ENCODE peak calls at places on chromosome X, in six cellular contexts. S, H, T, L, F and E are unnamed samples. For H3K4me1, the result is how much of the 10 kb centered on the place peaks cover.

GRCh38 chrX:53317365-53318069 is 36.1 kb upstream of the IQSEC2 start:
- DNase-seq in S (peak), L (peak), T (peak), H (no peak), F (peak), E (no peak)

GRCh38 chrX:16484338-16484737 is 165.6 kb upstream of the S100G start:
- DNase-seq in S (no peak), F (no peak), L (no peak), T (no peak), H (peak), E (peak)

GRCh38 chrX:17706676-17707075 is 30.6 kb upstream of the SCML1 start:
- DNase-seq in L (no peak), F (no peak), H (no peak), T (no peak), S (peak), E (no peak)

GRCh38 chrX:10022580-10023245 is 55.6 kb downstream of the CLDN34 start:
- DNase-seq in T (no peak), F (no peak), L (no peak), H (no peak), S (peak), E (no peak)

GRCh38 chrX:124194209-124194608 is 138.3 kb upstream of the TEX13D start:
- DNase-seq in F (no peak), H (no peak), T (no peak), S (no peak), L (no peak), E (no peak)

GRCh38 chrX:8323356-8323755 is 141.3 kb upstream of the VCX3B start:
- DNase-seq in H (no peak), F (peak), S (no peak), T (no peak), L (peak), E (no peak)

GRCh38 chrX:71244359-71245128 is 9.4 kb downstream of the ZMYM3 start:
- DNase-seq in L (no peak), T (no peak), S (no peak), H (no peak), F (no peak), E (no peak)

GRCh38 chrX:124256981-124257380 is 75.5 kb upstream of the TEX13D start:
- DNase-seq in H (no peak), S (no peak), T (no peak), L (no peak), F (no peak), E (no peak)

GRCh38 chrX:150635952-150636351 is 57.2 kb upstream of the MTMR1 start:
- DNase-seq in T (no peak), H (no peak), F (no peak), L (no peak), S (peak), E (peak)

GRCh38 chrX:49838374-49838773 is 9.3 kb downstream of the PAGE4 start:
- DNase-seq in S (peak), L (peak), T (peak), F (peak), H (peak), E (peak)

GRCh38 chrX:129622757-129623301 is 31.9 kb downstream of the APLN start:
- DNase-seq in L (peak), S (no peak), H (no peak), F (no peak), T (no peak), E (no peak)

GRCh38 chrX:37746268-37746931 is 33.5 kb upstream of the CYBB start:
- DNase-seq in H (no peak), S (no peak), T (no peak), F (no peak), L (no peak), E (no peak)

GRCh38 chrX:38571058-38571457 is 9.7 kb downstream of the TSPAN7 start:
- DNase-seq in T (no peak), S (no peak), L (no peak), H (no peak), F (no peak), E (no peak)

GRCh38 chrX:72021975-72022374 is 109.7 kb downstream of the RTL5 start:
- DNase-seq in H (no peak), S (no peak), T (no peak), L (peak), F (peak), E (no peak)

GRCh38 chrX:17535229-17535628 is 160.2 kb downstream of the NHS start:
- DNase-seq in S (no peak), L (peak), T (peak), H (peak), F (peak), E (no peak)

GRCh38 chrX:103399744-103400143 is 23.4 kb downstream of the BEX3 start:
- DNase-seq in F (no peak), H (no peak), S (no peak), L (no peak), T (no peak), E (no peak)

GRCh38 chrX:29851971-29852605 is 363.3 kb upstream of the MAGEB2 start:
- DNase-seq in H (no peak), L (no peak), F (no peak), S (no peak), T (no peak), E (no peak)

GRCh38 chrX:77640702-77641101 is 145.3 kb downstream of the ATRX start:
- DNase-seq in T (no peak), F (no peak), H (no peak), L (no peak), S (no peak), E (no peak)

GRCh38 chrX:155048997-155049619 is 21.8 kb downstream of the CMC4 start:
- DNase-seq in H (no peak), L (peak), T (peak), S (peak), F (peak), E (no peak)

GRCh38 chrX:49892552-49892951 is 13.3 kb downstream of the USP27X start:
- DNase-seq in L (peak), H (no peak), F (no peak), T (no peak), S (no peak), E (no peak)

GRCh38 chrX:134244043-134244442 is 7.1 kb downstream of the CCDC160 start:
- DNase-seq in S (no peak), F (no peak), T (no peak), H (no peak), L (no peak), E (no peak)

GRCh38 chrX:136211766-136212556 is 39.2 kb downstream of the MAP7D3 start:
- DNase-seq in H (no peak), S (no peak), F (no peak), L (no peak), T (no peak), E (no peak)

GRCh38 chrX:65451663-65452062 is 82.9 kb downstream of the LAS1L start:
- DNase-seq in F (peak), H (peak), S (no peak), T (peak), L (peak), E (peak)

DNA sequence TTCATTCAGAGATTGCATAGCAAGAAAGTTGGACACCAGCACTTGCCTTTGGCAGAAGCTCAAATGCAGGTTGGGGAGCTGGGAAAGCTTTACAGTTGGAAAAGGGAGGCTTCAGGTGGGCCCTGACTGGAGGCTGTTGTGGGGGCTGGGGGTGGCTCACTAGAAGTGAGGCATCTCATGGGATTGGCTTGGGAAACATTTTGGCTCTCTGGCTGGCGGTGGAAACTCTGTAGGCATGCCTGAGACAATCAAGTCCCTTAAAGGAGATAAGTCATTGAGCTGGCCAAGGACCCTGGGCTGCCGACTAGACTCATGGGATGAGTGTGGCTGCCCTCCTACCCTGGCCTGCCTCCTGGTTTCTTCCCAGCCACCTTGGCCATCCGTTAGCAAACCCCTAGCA is 31.4 kb upstream of the STS start:
- DNase-seq in F (no peak), L (no peak), T (no peak), S (no peak), H (no peak), E (no peak)
- H3K4me1 ChIP-seq in F (under half), L (under half), T (under half), S (under half), H (under half), E (under half)

GRCh38 chrX:24153175-24153795 is 3.8 kb downstream of the ZFX start:
- DNase-seq in F (peak), L (peak), S (no peak), T (no peak), H (no peak), E (no peak)

GRCh38 chrX:24150051-24150790 is 692 bp downstream of the ZFX start:
- DNase-seq in T (peak), F (peak), S (peak), L (peak), H (peak), E (no peak)

GRCh38 chrX:24149346-24150050 is at the start of gene ZFX:
- DNase-seq in F (peak), H (no peak), L (no peak), S (no peak), T (peak), E (no peak)

GRCh38 chrX:24153796-24154189 is 4.3 kb downstream of the ZFX start:
- DNase-seq in F (no peak), L (no peak), S (no peak), H (no peak), T (peak), E (no peak)

GRCh38 chrX:24151513-24151912 is 2.0 kb downstream of the ZFX start:
- DNase-seq in H (no peak), S (no peak), T (no peak), F (peak), L (no peak), E (no peak)
- H3K27ac ChIP-seq in H (peak), S (peak), T (peak), F (peak), L (no peak), E (peak)

GRCh38 chrX:40085086-40085551 is 12.6 kb downstream of the BCOR start:
- DNase-seq in S (no peak), L (no peak), F (no peak), H (no peak), T (no peak), E (no peak)
- TF ChIP-seq REST in S (no peak), L (no peak), F (no peak), H (no peak), T (no peak), E (no peak)

DNA sequence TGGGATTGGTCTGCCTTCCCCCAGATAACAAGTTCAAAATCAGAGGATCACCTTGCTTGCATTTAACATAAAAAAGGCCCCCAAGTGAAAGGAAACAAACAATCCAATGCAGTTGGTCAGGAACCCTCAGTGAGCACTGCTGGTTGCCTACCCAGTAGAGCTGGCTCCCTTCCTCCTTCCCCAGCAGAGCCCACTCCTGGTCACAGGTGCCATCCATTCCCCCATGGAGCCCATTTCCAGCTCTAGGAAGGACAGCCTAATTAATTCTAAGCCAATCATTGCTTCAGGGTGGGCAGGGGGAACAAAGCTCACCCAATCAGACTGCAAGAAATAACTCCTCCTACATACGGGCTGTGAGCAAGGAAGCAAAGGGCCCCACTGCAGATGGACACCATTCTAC is 86.6 kb downstream of the SH3KBP1 start:
- DNase-seq in F (no peak), H (no peak), L (no peak), T (no peak), S (no peak), E (no peak)
- H3K4me1 ChIP-seq in F (under half), H (under half), L (under half), T (under half), S (under half), E (under half)

DNA sequence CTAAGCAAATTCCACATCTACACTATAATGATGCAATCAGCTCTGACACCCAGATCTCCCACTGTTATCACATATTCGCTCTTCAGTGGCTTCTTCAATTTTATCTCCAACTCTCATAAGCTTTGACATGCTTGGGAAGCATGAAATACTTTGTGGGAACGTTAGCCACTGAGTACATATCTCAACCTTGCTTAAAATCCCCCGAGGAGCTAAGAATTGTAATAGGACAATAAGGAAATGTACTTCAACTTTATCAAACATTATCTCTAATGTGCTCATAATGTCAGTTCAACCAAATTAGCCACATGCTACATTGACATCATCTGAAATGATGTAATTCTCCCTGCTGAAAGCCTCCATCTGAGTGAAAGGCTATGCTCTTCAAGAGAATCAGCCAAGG is 139.6 kb upstream of the PTCHD1 start:
- DNase-seq in S (no peak), F (no peak), T (peak), L (no peak), H (no peak), E (no peak)
- H3K27ac ChIP-seq in S (no peak), F (no peak), T (no peak), L (no peak), H (no peak), E (no peak)

GRCh38 chrX:110204986-110205385 is 112.9 kb downstream of the AMMECR1 start:
- DNase-seq in L (no peak), T (no peak), S (no peak), F (no peak), H (no peak), E (no peak)
- TF ChIP-seq REST in L (no peak), T (no peak), S (no peak), F (no peak), H (no peak), E (no peak)

DNA sequence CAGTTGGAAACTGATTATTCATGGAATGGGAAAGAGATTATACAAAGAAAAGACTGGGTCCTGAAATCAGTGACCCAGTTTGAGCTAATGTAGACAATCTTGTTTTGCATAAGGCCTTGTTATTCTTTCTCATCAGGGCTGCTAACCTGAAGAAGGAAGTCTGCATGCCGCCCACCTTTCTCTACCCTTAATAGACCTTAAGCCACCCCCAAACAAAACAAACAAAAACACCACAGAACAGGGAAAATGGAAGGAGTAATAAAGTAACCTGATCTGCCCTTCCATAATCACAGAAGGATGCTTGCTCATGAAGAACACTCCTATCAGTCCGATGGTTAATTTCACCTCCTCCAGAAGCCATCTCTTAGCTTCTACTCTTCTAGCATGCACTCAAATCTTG is 288.1 kb downstream of the FRMPD4 start:
- DNase-seq in F (no peak), S (no peak), H (no peak), T (no peak), L (no peak), E (no peak)
- H3K4me1 ChIP-seq in F (under half), S (under half), H (under half), T (under half), L (under half), E (under half)

GRCh38 chrX:68763481-68763880 is 65.3 kb upstream of the EFNB1 start:
- DNase-seq in T (no peak), H (no peak), L (no peak), F (no peak), S (no peak), E (no peak)
- H3K27ac ChIP-seq in T (no peak), H (no peak), L (no peak), F (no peak), S (no peak), E (no peak)

DNA sequence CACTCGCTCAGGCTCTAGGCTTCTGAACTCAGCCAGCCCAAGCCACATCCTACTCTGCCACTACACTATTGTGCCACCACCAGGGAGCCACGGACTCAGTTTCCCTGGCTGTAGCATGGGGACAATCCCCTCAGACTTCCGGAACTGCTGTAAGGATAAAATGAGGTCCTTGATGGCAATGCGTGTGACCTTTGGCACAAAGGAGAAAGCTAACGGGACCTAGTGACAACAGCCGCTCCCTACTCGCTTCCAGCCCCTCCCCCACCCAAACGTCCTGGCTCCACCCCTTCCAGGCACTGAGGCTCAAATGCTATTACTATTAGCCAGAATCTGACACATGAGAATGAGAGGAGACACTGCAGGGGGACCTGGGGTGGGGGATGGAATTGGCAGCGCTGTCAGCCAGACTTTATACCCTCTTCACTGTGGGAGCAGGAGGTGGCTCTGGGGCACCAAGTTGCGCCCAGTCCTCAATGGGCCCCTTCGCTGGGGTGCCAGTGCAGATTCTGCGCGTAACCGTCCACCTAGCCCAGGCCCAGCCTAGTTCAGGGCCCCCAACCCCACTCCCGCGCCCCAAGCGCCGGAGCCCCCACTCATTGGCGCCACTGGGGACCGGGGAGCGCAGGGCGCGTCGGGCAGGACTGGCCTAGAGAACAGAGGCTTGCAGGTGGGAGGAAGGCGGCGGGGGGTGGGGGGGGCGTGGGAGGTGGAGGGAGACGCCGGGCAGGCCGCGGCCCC is 5.3 kb upstream of the DUSP9 start:
- DNase-seq in L (peak), T (peak), S (no peak), H (no peak), F (peak), E (no peak)
- TF ChIP-seq REST in L (no peak), T (no peak), S (no peak), H (no peak), F (no peak), E (no peak)